ENCODE peak calls at places on chromosome 14, in seven cellular contexts. F is trophoblast cell, H is mesendoderm, D is IMR-90, X is mesenchymal stem cell, C is H1, K is H9. B is an unnamed sample.

GRCh38 chr14:104314251-104314941 is 176.0 kb downstream of the KIF26A start:
- DNase-seq in F (no peak), H (no peak), D (no peak), X (no peak), C (no peak), K (peak; percentile 23), B (no peak)

GRCh38 chr14:91417134-91417982 is at the start of gene CCDC88C:
- DNase-seq in F (peak; percentile 35), H (peak; percentile 70), D (no peak), X (no peak), C (peak; percentile 79), K (peak; percentile 71), B (peak; percentile 65)

GRCh38 chr14:20177433-20177974 is 13.2 kb upstream of the OR11G2 start:
- DNase-seq in F (no peak), H (no peak), D (no peak), X (no peak), C (no peak), K (no peak), B (no peak)

GRCh38 chr14:72617391-72618011 is 276.4 kb downstream of the DPF3 start:
- DNase-seq in F (peak; percentile 90), H (peak; percentile 44), D (no peak), X (no peak), C (peak; percentile 48), K (no peak), B (peak; percentile 15)

GRCh38 chr14:81269100-81269978 is 48.6 kb upstream of the GTF2A1 start:
- DNase-seq in F (peak; percentile 44), H (peak; percentile 85), D (peak; percentile 68), X (peak; percentile 61), C (no peak), K (no peak), B (peak; percentile 53)

GRCh38 chr14:72291908-72292688 is 359.9 kb downstream of the RGS6 start:
- DNase-seq in F (peak; percentile 30), H (peak; percentile 61), D (peak; percentile 58), X (no peak), C (peak; percentile 52), K (no peak), B (peak; percentile 63)

GRCh38 chr14:75200451-75200850 is 24.0 kb upstream of the TMED10 start:
- DNase-seq in F (peak; percentile 81), H (peak; percentile 77), D (no peak), X (no peak), C (no peak), K (peak; percentile 28), B (no peak)

GRCh38 chr14:103556976-103557758 is 5.3 kb downstream of the BAG5 start:
- DNase-seq in F (no peak), H (no peak), D (no peak), X (no peak), C (no peak), K (no peak), B (no peak)

GRCh38 chr14:59427653-59428578 is 37.3 kb downstream of the GPR135 start:
- DNase-seq in F (no peak), H (no peak), D (no peak), X (peak; percentile 83), C (no peak), K (no peak), B (no peak)

GRCh38 chr14:85601246-85601645 is 71.3 kb downstream of the FLRT2 start:
- DNase-seq in F (no peak), H (no peak), D (no peak), X (peak; percentile 20), C (no peak), K (no peak), B (no peak)

GRCh38 chr14:91573894-91574837 is 64.1 kb upstream of the PPP4R3A start:
- DNase-seq in F (peak; percentile 46), H (peak; percentile 43), D (peak; percentile 25), X (peak; percentile 1), C (peak; percentile 66), K (peak; percentile 45), B (peak; percentile 21)

GRCh38 chr14:102262894-102263462 is 42.0 kb downstream of the MOK start:
- DNase-seq in F (no peak), H (peak; percentile 53), D (peak; percentile 60), X (no peak), C (peak; percentile 50), K (peak; percentile 53), B (peak; percentile 35)

GRCh38 chr14:102264775-102265174 is 40.2 kb downstream of the MOK start:
- DNase-seq in F (no peak), H (no peak), D (no peak), X (no peak), C (no peak), K (no peak), B (no peak)

DNA sequence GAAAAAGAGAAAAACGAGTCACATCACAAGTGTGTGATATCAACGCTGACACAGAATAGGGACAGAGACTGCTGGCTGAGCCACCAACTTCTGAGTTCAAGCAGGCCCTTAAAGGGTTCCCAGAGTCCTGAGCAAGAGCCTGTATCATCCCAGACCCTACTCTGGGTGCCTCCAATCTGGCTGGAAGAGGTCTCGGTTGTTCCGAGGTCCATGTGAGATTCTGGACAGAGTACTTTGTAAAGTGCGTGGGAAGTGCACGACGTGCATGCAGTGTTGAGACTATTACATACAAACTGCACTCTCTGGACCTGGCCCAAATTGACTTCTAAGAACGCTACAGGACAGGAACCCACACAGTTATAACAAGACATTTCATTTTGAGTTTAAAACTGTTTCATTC is 40.6 kb downstream of the MOK start:
- DNase-seq in F (no peak), H (no peak), D (no peak), X (no peak), C (no peak), K (no peak), B (no peak)
- H2BK120ac ChIP-seq in F (no peak overlapping the region), H (no peak overlapping the region), D (peak overlapping the region; percentile 64), X (no peak overlapping the region), C (no peak overlapping the region), K (no peak overlapping the region), B (no peak overlapping the region)

DNA sequence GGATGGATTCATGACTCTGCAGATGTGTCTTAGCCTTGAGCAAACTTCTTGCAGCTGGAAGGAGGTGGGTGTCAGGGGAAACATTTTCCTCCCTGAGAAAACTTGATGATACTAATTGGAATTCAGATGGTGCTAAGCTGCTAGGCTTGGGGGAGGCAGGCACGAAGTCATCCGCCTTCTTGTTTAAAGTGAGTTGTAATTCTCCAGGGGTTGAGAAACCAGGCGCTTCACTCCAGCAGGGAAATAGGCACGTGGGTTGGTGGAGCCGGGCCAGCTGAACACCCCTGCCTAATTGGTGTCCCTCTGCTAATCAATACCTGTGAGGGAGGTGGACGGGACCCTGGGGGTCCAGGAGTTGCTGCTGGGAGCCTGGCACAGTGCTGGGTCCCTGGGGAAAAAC is 48.9 kb upstream of the FAM181A start:
- DNase-seq in F (no peak), H (no peak), D (no peak), X (no peak), C (no peak), K (no peak), B (no peak)
- H2BK120ac ChIP-seq in F (no peak overlapping the region), H (no peak overlapping the region), D (no peak overlapping the region), X (no peak overlapping the region), C (no peak overlapping the region), K (no peak overlapping the region), B (no peak overlapping the region)

GRCh38 chr14:94558842-94559241 is 2.4 kb upstream of the SERPINA4 start:
- DNase-seq in F (no peak), H (no peak), D (no peak), X (no peak), C (no peak), K (no peak), B (no peak)

GRCh38 chr14:94560782-94561655 is at the start of gene SERPINA4:
- DNase-seq in F (no peak), H (no peak), D (no peak), X (no peak), C (no peak), K (no peak), B (no peak)

GRCh38 chr14:94560291-94560665 is 964 bp upstream of the SERPINA4 start:
- DNase-seq in F (no peak), H (no peak), D (no peak), X (no peak), C (no peak), K (no peak), B (no peak)

GRCh38 chr14:94561656-94562010 is 391 bp downstream of the SERPINA4 start:
- DNase-seq in F (no peak), H (no peak), D (no peak), X (no peak), C (no peak), K (no peak), B (no peak)

DNA sequence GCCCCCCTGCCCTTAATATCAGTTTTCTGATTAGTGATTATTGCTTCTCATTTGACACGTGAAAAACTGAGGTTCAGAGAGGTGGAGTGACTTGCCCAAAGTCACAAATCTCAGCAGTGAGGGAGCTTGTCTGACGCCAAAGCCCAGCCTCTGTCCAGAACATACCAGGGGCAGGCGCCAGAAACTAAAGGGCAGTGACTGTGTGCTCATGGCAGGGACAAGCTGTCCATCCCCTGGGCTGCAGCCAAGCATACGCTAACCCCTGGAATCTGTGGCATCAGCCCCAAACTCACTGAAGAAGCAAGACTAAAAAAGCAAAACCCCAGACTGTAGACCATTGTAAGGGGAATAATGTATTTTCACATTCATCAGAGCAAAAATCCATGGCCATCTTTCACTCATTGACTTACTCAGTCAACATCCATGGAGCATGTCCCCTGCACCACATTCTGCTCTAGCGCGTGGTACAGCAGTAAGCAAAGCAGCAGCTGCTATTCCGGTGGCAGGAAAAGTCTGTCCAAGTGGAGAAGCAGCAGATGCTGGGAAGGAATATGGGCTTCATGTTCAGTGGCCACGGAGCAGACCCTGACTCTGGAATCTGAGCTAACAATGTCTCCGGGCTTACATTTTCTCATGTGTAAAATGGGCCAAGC is 1.5 kb upstream of the SERPINA4 start:
- DNase-seq in F (no peak), H (no peak), D (no peak), X (no peak), C (no peak), K (no peak), B (no peak)
- H2BK120ac ChIP-seq in F (no peak overlapping the region), H (no peak overlapping the region), D (no peak overlapping the region), X (no peak overlapping the region), C (no peak overlapping the region), K (no peak overlapping the region), B (no peak overlapping the region)

DNA sequence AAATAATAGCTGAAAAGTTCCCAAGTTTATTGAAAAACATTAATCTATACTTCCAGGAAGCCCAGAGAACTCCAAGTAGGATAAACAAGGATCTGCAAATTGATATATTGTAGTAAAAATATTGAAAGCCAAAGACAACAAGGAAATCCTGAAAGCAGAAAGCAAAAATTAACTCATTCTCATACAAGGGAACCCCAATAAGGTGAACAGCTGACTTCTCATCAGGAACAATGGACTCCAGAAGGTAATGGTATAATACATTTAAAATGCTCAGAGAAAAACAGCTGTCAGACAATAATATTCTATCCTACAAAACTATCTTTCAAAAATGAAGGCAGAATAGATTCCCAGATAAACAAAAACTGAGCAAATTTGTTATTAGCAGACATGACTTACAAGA is 138.1 kb upstream of the BMP4 start:
- DNase-seq in F (no peak), H (peak; percentile 19), D (no peak), X (peak; percentile 36), C (no peak), K (no peak), B (no peak)
- H2BK120ac ChIP-seq in F (no peak overlapping the region), H (no peak overlapping the region), D (no peak overlapping the region), X (no peak overlapping the region), C (no peak overlapping the region), K (no peak overlapping the region), B (no peak overlapping the region)

DNA sequence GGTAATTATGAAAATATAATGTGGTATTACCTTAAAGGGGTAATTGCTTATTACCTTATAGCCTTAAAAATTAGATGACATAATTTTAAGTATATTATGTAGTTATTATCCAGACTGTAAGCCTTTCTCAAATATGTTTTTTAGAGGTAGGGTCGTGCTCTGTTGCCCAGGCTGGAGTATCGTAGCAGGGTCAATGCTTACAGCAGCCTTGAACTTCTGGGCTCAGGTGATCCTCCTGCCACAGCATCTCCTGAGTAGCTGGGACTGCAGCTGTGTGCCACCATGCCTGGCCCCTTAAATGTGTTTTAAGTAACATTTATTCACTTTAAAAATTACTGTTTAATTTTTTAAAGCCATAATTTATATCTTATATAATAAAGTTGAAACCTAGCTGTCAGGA is 10.4 kb downstream of the PRPF39 start:
- DNase-seq in F (no peak), H (no peak), D (no peak), X (no peak), C (no peak), K (no peak), B (no peak)
- H2BK120ac ChIP-seq in F (no peak overlapping the region), H (no peak overlapping the region), D (no peak overlapping the region), X (no peak overlapping the region), C (no peak overlapping the region), K (no peak overlapping the region), B (no peak overlapping the region)